ENCODE peak calls at places on chromosomes 12 and 14, in six cellular contexts. One of them, this sample, is unnamed.

GRCh38 chr12:88866881-88867280 is 286.6 kb upstream of the KITLG start:
- DNase-seq in adrenal gland: no peak
- DNase-seq in fibroblast of lung: no peak
- DNase-seq in CD4-positive, alpha-beta T cell: no peak
- DNase-seq in ovary: no peak
- DNase-seq in HFF-Myc: no peak
- DNase-seq in this sample: no peak

GRCh38 chr14:72611506-72611905 is 282.4 kb downstream of the DPF3 start:
- DNase-seq in adrenal gland: no peak
- DNase-seq in fibroblast of lung: no peak
- DNase-seq in CD4-positive, alpha-beta T cell: no peak
- DNase-seq in ovary: no peak
- DNase-seq in HFF-Myc: no peak
- DNase-seq in this sample: no peak

GRCh38 chr12:45549503-45549902 is 180.0 kb upstream of the ARID2 start:
- DNase-seq in adrenal gland: no peak
- DNase-seq in fibroblast of lung: no peak
- DNase-seq in CD4-positive, alpha-beta T cell: no peak
- DNase-seq in ovary: no peak
- DNase-seq in HFF-Myc: no peak
- DNase-seq in this sample: no peak

GRCh38 chr12:51874013-51874412 is 13.9 kb upstream of the ANKRD33 start:
- DNase-seq in adrenal gland: no peak
- DNase-seq in fibroblast of lung: no peak
- DNase-seq in CD4-positive, alpha-beta T cell: no peak
- DNase-seq in ovary: no peak
- DNase-seq in HFF-Myc: no peak
- DNase-seq in this sample: no peak

GRCh38 chr12:6213969-6214368 is 13.8 kb downstream of the CD9 start:
- DNase-seq in adrenal gland: no peak
- DNase-seq in fibroblast of lung: no peak
- DNase-seq in CD4-positive, alpha-beta T cell: no peak
- DNase-seq in ovary: no peak
- DNase-seq in HFF-Myc: no peak
- DNase-seq in this sample: no peak

GRCh38 chr12:54337280-54337842 is 12.4 kb downstream of the COPZ1 start:
- DNase-seq in adrenal gland: no peak
- DNase-seq in fibroblast of lung: peak
- DNase-seq in CD4-positive, alpha-beta T cell: no peak
- DNase-seq in ovary: no peak
- DNase-seq in HFF-Myc: no peak
- DNase-seq in this sample: no peak

GRCh38 chr14:89401783-89402182 is 15.2 kb downstream of the FOXN3 start:
- DNase-seq in adrenal gland: no peak
- DNase-seq in fibroblast of lung: no peak
- DNase-seq in CD4-positive, alpha-beta T cell: no peak
- DNase-seq in ovary: no peak
- DNase-seq in HFF-Myc: no peak
- DNase-seq in this sample: no peak

GRCh38 chr14:55600784-55601561 is 21.0 kb downstream of the KTN1 start:
- DNase-seq in adrenal gland: no peak
- DNase-seq in fibroblast of lung: peak
- DNase-seq in CD4-positive, alpha-beta T cell: no peak
- DNase-seq in ovary: no peak
- DNase-seq in HFF-Myc: no peak
- DNase-seq in this sample: no peak

GRCh38 chr12:2411586-2412304 is 359.0 kb downstream of the CACNA1C start:
- DNase-seq in adrenal gland: no peak
- DNase-seq in fibroblast of lung: no peak
- DNase-seq in CD4-positive, alpha-beta T cell: no peak
- DNase-seq in ovary: no peak
- DNase-seq in HFF-Myc: no peak
- DNase-seq in this sample: no peak

GRCh38 chr12:65741662-65742480 is 82.4 kb upstream of the HMGA2 start:
- DNase-seq in adrenal gland: no peak
- DNase-seq in fibroblast of lung: peak
- DNase-seq in CD4-positive, alpha-beta T cell: no peak
- DNase-seq in ovary: peak
- DNase-seq in HFF-Myc: no peak
- DNase-seq in this sample: no peak

GRCh38 chr12:101939856-101940265 is 62.5 kb downstream of the DRAM1 start:
- DNase-seq in adrenal gland: peak
- DNase-seq in fibroblast of lung: peak
- DNase-seq in CD4-positive, alpha-beta T cell: peak
- DNase-seq in ovary: peak
- DNase-seq in HFF-Myc: peak
- DNase-seq in this sample: peak

This sample was measured in T-helper 22 cell.